ENCODE peak calls at places on chromosomes 6 and 20, in five cellular contexts. U is BE2C; K is esophagus muscularis mucosa; B is PC-9; D is CD8-positive, alpha-beta T cell. H is an unnamed sample.

GRCh38 chr6:72864236-72864635 is 242.4 kb downstream of the KCNQ5 start:
- DNase-seq in U (no peak), K (no peak), D (no peak), B (no peak), H (no peak)

GRCh38 chr6:44527961-44528644 is 140.6 kb downstream of the CDC5L start:
- DNase-seq in K (peak; percentile 55), U (no peak), D (no peak), B (no peak), H (no peak)

GRCh38 chr6:53027131-53027718 is 32.1 kb upstream of the GSTA4 start:
- DNase-seq in K (no peak), B (no peak), D (no peak), U (no peak), H (no peak)

GRCh38 chr20:20277772-20278382 is 90.0 kb upstream of the INSM1 start:
- DNase-seq in D (no peak), K (no peak), U (no peak), B (no peak), H (no peak)

GRCh38 chr20:63941282-63942060 is 14.7 kb downstream of the UCKL1 start:
- DNase-seq in B (no peak), U (no peak), D (peak; percentile 76), K (no peak), H (no peak)

GRCh38 chr20:4896971-4897497 is 104.3 kb downstream of the SLC23A2 start:
- DNase-seq in B (peak; percentile 58), K (no peak), D (no peak), U (no peak), H (no peak)

GRCh38 chr20:15584507-15584906 is 988.7 kb downstream of the KIF16B start:
- DNase-seq in K (no peak), D (no peak), B (no peak), U (no peak), H (no peak)

GRCh38 chr20:51493346-51493791 is 49.1 kb downstream of the NFATC2 start:
- DNase-seq in B (no peak), K (no peak), U (no peak), D (no peak), H (no peak)

GRCh38 chr20:59618131-59618530 is 13.8 kb downstream of the PHACTR3 start:
- DNase-seq in K (no peak), B (no peak), U (no peak), D (no peak), H (no peak)

GRCh38 chr20:37956099-37956498 is 53.2 kb downstream of the VSTM2L start:
- DNase-seq in U (no peak), D (no peak), B (no peak), K (no peak), H (no peak)

GRCh38 chr6:30891816-30892553 is 7.7 kb downstream of the DDR1 start:
- DNase-seq in B (no peak), K (no peak), U (no peak), D (no peak), H (no peak)

GRCh38 chr20:41425180-41425884 is 58.7 kb upstream of the EMILIN3 start:
- DNase-seq in K (no peak), B (no peak), U (no peak), D (no peak), H (no peak)

GRCh38 chr20:53291548-53291947 is 302.1 kb downstream of the ZNF217 start:
- DNase-seq in K (no peak), B (no peak), U (peak; percentile 44), D (no peak), H (no peak)

GRCh38 chr6:95448208-95448607 is 129.1 kb upstream of the MANEA start:
- DNase-seq in K (no peak), B (no peak), U (no peak), D (no peak), H (no peak)

GRCh38 chr20:49313271-49313670 is 35.4 kb upstream of the ZNFX1 start:
- DNase-seq in K (no peak), B (no peak), U (no peak), D (no peak), H (peak; percentile 44)

GRCh38 chr20:33092361-33092760 is 12.9 kb downstream of the BPIFB4 start:
- DNase-seq in U (no peak), K (no peak), B (no peak), D (no peak), H (no peak)

GRCh38 chr6:63565058-63565726 is 7.1 kb upstream of the LOC128125822 start:
- DNase-seq in D (no peak), K (no peak), B (no peak), U (no peak), H (no peak)

GRCh38 chr20:3407426-3408250 is at the start of gene DNAAF9:
- DNase-seq in U (peak; percentile 89), D (peak; percentile 66), B (peak; percentile 68), K (peak; percentile 94), H (peak; percentile 71)

GRCh38 chr6:53796451-53796780 is 1.6 kb downstream of the LRRC1 start:
- DNase-seq in K (no peak), B (no peak), D (no peak), U (no peak), H (no peak)

GRCh38 chr6:167698540-167698939 is 128.2 kb upstream of the AFDN start:
- DNase-seq in B (no peak), D (no peak), U (no peak), K (no peak), H (no peak)

GRCh38 chr20:63624486-63624885 is 2.4 kb downstream of the GMEB2 start:
- DNase-seq in D (no peak), B (no peak), U (no peak), K (no peak), H (no peak)

GRCh38 chr6:5379647-5380242 is 118.4 kb downstream of the FARS2 start:
- DNase-seq in B (peak; percentile 22), U (peak; percentile 55), K (no peak), D (no peak), H (no peak)

GRCh38 chr6:31010393-31011060 is at the start of gene MUC22:
- DNase-seq in K (no peak), D (no peak), B (no peak), U (no peak), H (no peak)

GRCh38 chr6:151763303-151763702 is 44.2 kb upstream of the ESR1 start:
- DNase-seq in U (no peak), D (no peak), B (peak; percentile 35), K (no peak), H (no peak)
- H3K4me3 ChIP-seq in U (no peak overlapping the region), D (no peak overlapping the region), B (peak overlapping the region; percentile 57), K (peak overlapping the region; percentile 30), H (no peak overlapping the region)

DNA sequence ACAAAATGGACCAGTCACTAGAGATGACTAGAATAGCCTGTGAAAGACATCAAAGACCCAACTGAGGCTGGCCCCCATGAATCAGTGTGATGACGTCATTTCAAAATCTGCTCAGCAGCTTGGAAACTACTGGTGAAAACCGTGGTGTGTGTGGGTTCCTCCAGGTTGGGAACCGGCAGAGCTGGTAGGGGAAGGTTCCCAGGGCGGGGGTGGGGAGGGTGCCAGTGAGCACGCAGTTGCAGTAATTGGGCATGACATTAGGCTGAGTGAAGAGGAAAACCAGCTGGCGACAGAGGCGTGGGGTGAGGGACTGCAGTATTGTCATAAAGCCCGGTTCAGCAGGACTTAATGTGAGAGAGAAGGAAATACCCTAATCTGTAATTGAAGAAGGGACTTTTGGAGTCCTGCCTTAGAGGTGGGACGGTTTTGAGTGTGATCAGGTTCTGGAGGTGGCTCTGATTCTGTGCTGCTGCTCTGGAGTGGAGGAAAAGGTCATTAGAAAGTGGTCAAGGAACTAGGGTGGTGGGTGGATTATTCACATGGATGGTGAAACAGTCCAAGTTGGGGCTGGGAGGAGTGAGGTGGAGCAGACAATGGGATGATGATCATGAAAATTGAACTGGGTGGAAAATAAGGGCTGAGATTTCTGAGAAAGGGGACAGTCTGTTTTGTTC is 52.0 kb upstream of the MTHFD1L start:
- DNase-seq in D (no peak), B (peak; percentile 43), K (no peak), U (no peak), H (peak; percentile 10)
- H3K27me3 ChIP-seq in D (no peaks in the 10 kb centered on the region), B (no peaks in the 10 kb centered on the region), K (no peaks in the 10 kb centered on the region), U (peaks cover 5% of the 10 kb centered on the region), H (no peaks in the 10 kb centered on the region)

GRCh38 chr6:6646859-6647258 is 58.3 kb downstream of the LY86 start:
- DNase-seq in B (no peak), D (no peak), U (no peak), K (no peak), H (no peak)
- TF ChIP-seq CTCF in B (no peak), D (no peak), U (peak; percentile 13), K (no peak), H (no peak)

DNA sequence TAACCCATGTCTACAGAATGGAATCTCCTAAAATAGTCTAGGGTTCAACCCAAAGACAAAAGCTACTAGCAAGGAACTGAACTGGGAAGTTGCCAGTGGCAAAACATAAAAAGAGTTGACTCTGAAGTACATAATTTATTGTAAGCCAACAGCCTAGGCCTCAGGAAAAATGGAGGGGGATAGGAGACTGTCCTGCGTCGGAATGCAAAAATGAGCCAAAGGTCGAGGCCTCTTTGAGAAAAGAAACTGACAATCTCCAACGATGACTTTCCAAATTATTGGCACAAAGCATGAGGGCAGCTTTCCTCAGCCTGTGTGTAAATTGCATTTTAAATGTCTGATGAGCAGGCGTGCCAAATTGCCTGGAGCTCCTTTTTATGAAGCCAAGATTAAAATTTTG is 2.1 kb downstream of the COL12A1 start:
- DNase-seq in U (no peak), K (no peak), D (no peak), B (no peak), H (no peak)
- H3K4me3 ChIP-seq in U (no peak overlapping the region), K (peak overlapping the region; percentile 85), D (no peak overlapping the region), B (peak overlapping the region; percentile 60), H (no peak overlapping the region)

H was measured in dorsolateral prefrontal cortex.